ENCODE peak calls at places on chromosomes 7 and 10, in five cellular contexts. T is uterus, R is ovary, J is heart left ventricle, L is transverse colon. S is an unnamed sample.

GRCh38 chr10:91296471-91296870 is 76.0 kb downstream of the PCGF5 start:
- DNase-seq in L (no peak), J (no peak), T (no peak), R (no peak), S (no peak)

GRCh38 chr10:101783736-101784118 is 481 bp upstream of the NPM3 start:
- DNase-seq in R (no peak), L (no peak), J (no peak), T (no peak), S (no peak)

GRCh38 chr10:117926491-117926890 is 120.2 kb downstream of the RAB11FIP2 start:
- DNase-seq in J (no peak), L (no peak), R (no peak), T (no peak), S (no peak)

GRCh38 chr7:25361863-25362262 is 133.6 kb upstream of the NPVF start:
- DNase-seq in R (no peak), T (no peak), L (no peak), J (no peak), S (no peak)

GRCh38 chr10:88008866-88009470 is 145.5 kb downstream of the PTEN start:
- DNase-seq in J (no peak), T (no peak), R (no peak), L (no peak), S (no peak)

GRCh38 chr7:149719912-149720335 is 53.5 kb downstream of the ZNF467 start:
- DNase-seq in R (no peak), J (no peak), T (no peak), L (no peak), S (no peak)

GRCh38 chr7:42429339-42429738 is 192.3 kb upstream of the GLI3 start:
- DNase-seq in J (no peak), L (no peak), R (no peak), T (no peak), S (no peak)

GRCh38 chr10:17751781-17752445 is at the start of gene TMEM236:
- DNase-seq in J (no peak), L (peak; percentile 77), T (no peak), R (no peak), S (no peak)

GRCh38 chr10:80260295-80261243 is 28.9 kb downstream of the MAT1A start:
- DNase-seq in J (no peak), R (no peak), L (no peak), T (no peak), S (no peak)

GRCh38 chr10:49242604-49243003 is 54.4 kb upstream of the TMEM273 start:
- DNase-seq in L (no peak), J (peak; percentile 62), R (no peak), T (no peak), S (no peak)

GRCh38 chr10:57849726-57850357 is 417.9 kb downstream of the IPMK start:
- DNase-seq in L (no peak), J (no peak), T (no peak), R (no peak), S (no peak)

GRCh38 chr7:46844486-46844885 is 737.4 kb downstream of the TNS3 start:
- DNase-seq in L (no peak), R (no peak), J (no peak), T (no peak), S (no peak)

GRCh38 chr10:35019037-35019794 is 70.9 kb downstream of the CUL2 start:
- DNase-seq in L (no peak), R (no peak), T (no peak), J (no peak), S (no peak)

GRCh38 chr7:28707291-28707690 is 250.8 kb downstream of the TRIL start:
- DNase-seq in R (no peak), L (no peak), T (no peak), J (no peak), S (no peak)

GRCh38 chr10:94362360-94363250 is at the start of gene NOC3L:
- DNase-seq in L (peak; percentile 98), J (peak; percentile 94), R (peak; percentile 96), T (peak; percentile 95), S (peak; percentile 95)
- TF ChIP-seq POLR2A in L (peak; percentile 19), J (no peak), R (no peak), T (peak; percentile 39), S (peak; percentile 42)

DNA sequence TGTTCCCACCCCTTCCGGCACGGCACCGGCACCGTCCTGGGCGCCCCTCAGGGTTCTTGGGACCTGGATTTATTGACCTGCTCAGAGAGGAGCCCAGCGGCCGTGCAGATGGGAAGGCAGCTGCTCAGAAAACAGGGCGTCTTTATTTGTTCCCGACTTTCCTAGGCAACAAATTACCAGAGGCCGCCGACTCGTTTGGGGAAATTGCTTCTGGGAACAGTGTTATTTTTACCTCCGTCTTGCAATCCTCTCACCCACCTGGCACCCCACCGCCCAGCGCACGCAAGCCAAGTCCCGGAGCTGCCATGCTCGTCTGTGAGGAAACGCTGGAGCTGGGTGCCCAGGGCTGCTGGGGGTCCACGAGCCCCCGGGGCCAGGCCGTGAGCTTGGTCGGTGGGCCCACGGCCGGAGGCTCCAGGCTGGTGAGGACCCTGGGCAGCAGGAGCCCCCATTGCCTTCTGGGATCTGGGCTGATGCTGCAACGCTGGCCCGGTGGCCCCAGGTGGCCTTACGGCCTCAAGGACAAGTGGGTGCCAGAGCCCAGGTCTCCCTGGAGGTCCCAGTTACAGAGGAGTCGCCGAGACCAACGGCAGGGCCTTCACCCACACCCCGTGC is 14.8 kb upstream of the ADGRA1 start:
- DNase-seq in L (no peak), J (no peak), T (no peak), R (no peak), S (no peak)
- H3K4me1 ChIP-seq in L (no peaks in the 10 kb centered on the region), J (no peaks in the 10 kb centered on the region), T (no peaks in the 10 kb centered on the region), R (no peaks in the 10 kb centered on the region), S (no peaks in the 10 kb centered on the region)

GRCh38 chr7:23358152-23358674 is 59.1 kb downstream of the MALSU1 start:
- DNase-seq in R (no peak), T (no peak), L (no peak), J (no peak), S (no peak)
- H3K27ac ChIP-seq in R (no peak overlapping the region), T (no peak overlapping the region), L (no peak overlapping the region), J (no peak overlapping the region), S (no peak overlapping the region)

DNA sequence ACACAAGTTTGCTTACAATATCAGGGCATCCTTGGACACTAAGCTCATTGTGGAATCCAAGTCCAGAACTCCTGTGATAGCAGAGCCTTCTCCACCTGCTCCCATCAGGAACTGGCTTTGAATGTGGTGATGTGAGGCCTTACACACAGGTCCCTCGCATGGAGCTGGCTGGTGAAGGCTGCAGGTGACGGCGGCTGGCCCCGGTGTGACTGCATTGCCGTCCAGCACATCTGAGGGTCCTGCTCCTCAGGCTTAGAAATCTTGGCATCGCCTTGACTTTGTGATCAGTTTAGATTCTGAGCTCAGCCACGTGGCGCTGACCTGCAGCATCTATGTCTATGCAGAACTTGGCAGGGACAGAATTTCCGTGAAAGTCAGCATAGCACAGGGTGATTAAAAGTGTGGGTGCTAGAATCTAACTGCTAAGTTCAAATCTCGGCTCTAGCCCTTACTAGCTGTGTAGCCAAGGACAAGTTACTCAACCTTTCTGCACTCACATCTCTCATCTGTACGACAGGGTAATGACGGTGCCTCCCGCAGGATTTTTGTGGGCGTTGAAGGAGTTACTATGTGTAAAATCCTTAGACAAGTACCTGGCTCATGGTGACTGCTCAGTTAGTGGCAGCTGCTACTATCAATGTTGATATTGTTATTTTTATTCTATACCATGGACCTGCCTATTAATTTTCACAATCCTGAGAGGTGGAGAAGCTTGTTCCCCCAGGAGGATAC is 26.6 kb downstream of the HKDC1 start:
- DNase-seq in J (no peak), L (no peak), T (no peak), R (no peak), S (no peak)
- TF ChIP-seq POLR2A in J (no peak), L (no peak), T (no peak), R (no peak), S (no peak)

GRCh38 chr10:132416566-132417248 is 19.7 kb downstream of the PWWP2B start:
- DNase-seq in R (no peak), T (no peak), J (no peak), L (no peak), S (peak; percentile 71)

GRCh38 chr10:132415956-132416355 is 19.0 kb downstream of the PWWP2B start:
- DNase-seq in T (no peak), J (no peak), R (no peak), L (no peak), S (no peak)

GRCh38 chr10:132417957-132418441 is 21.0 kb downstream of the PWWP2B start:
- DNase-seq in J (no peak), R (no peak), T (no peak), L (peak; percentile 66), S (peak; percentile 68)

GRCh38 chr10:132418520-132419416 is 21.8 kb downstream of the PWWP2B start:
- DNase-seq in T (no peak), L (peak; percentile 93), R (no peak), J (no peak), S (peak; percentile 87)

GRCh38 chr10:132417249-132417878 is 20.4 kb downstream of the PWWP2B start:
- DNase-seq in L (no peak), J (no peak), R (no peak), T (no peak), S (no peak)
- H3K4me1 ChIP-seq in L (peaks cover 49% of the 10 kb centered on the region), J (peaks cover 50% of the 10 kb centered on the region), R (peaks cover 24% of the 10 kb centered on the region), T (peaks cover 48% of the 10 kb centered on the region), S (peaks cover 80% of the 10 kb centered on the region)

DNA sequence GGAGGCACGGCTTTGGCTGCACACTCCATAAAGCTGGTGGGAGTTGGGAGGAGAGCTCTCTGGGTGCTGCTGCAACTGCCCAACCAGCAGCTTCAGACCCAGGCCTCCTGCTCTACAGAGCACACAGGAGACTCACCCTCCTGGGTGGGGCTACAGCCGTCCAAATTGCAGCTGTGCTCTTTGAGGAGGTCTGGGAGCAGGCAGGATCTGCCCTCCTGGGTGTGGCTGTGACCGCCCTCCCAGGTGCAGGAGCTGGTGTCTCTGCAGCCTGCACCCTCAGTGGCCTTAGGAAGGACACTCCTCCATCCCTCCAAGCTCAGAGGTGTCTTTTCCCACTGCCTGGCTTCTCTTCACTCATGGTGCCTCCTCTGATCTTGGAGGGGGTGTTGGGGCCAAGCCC is 20.0 kb upstream of the PRF1 start:
- DNase-seq in R (no peak), L (no peak), J (no peak), T (no peak), S (no peak)
- H3K27ac ChIP-seq in R (no peak overlapping the region), L (no peak overlapping the region), J (no peak overlapping the region), T (no peak overlapping the region), S (no peak overlapping the region)

GRCh38 chr10:3067045-3067858 is at the start of gene PFKP:
- DNase-seq in T (peak; percentile 47), R (peak; percentile 72), L (peak; percentile 58), J (peak; percentile 68), S (no peak)
- TF ChIP-seq POLR2A in T (peak; percentile 69), R (no peak), L (peak; percentile 67), J (no peak), S (peak; percentile 19)

GRCh38 chr7:113412410-113412809 is 294.1 kb upstream of the SMIM30 start:
- DNase-seq in J (no peak), T (no peak), L (no peak), R (no peak), S (no peak)
- H3K4me1 ChIP-seq in J (no peaks in the 10 kb centered on the region), T (no peaks in the 10 kb centered on the region), L (no peaks in the 10 kb centered on the region), R (no peaks in the 10 kb centered on the region), S (no peaks in the 10 kb centered on the region)

GRCh38 chr7:107024906-107025305 is 19.6 kb upstream of the PRKAR2B start:
- DNase-seq in T (no peak), R (no peak), J (no peak), L (no peak), S (no peak)
- H3K27ac ChIP-seq in T (no peak overlapping the region), R (no peak overlapping the region), J (no peak overlapping the region), L (no peak overlapping the region), S (no peak overlapping the region)

S was measured in upper lobe of left lung.